ENCODE peak calls at places on chromosomes 16 and 17, in ten cellular contexts. R is A549, F is breast epithelium, Z is IMR-90, L is prostate gland, X is H1, H is testis, Q is transverse colon, D is spleen, S is uterus. P is an unnamed sample.

GRCh38 chr17:77687921-77688320 is 270.6 kb upstream of the TNRC6C start:
- DNase-seq in Z (no peak), R (no peak), F (no peak), H (no peak), S (no peak), D (no peak), Q (no peak), X (no peak), L (no peak), P (no peak)

GRCh38 chr16:15672514-15673167 is 22.6 kb downstream of the NDE1 start:
- DNase-seq in Z (peak), Q (peak), L (peak), S (peak), F (peak), R (peak), X (no peak), D (peak), H (peak), P (peak)

GRCh38 chr17:67563692-67564228 is 154.0 kb upstream of the NOL11 start:
- DNase-seq in Q (no peak), Z (no peak), S (no peak), D (no peak), X (no peak), F (no peak), R (no peak), L (no peak), H (no peak), P (no peak)

GRCh38 chr17:68382582-68383085 is 74.7 kb downstream of the WIPI1 start:
- DNase-seq in Z (no peak), D (no peak), X (no peak), H (no peak), R (no peak), L (no peak), S (no peak), F (no peak), Q (no peak), P (no peak)

GRCh38 chr17:47905221-47905733 is 9.2 kb downstream of the SP2 start:
- DNase-seq in H (peak), F (peak), Z (peak), X (no peak), R (no peak), S (peak), D (no peak), L (peak), Q (peak), P (peak)

GRCh38 chr16:23119570-23119969 is 29.7 kb downstream of the USP31 start:
- DNase-seq in L (no peak), H (no peak), D (no peak), F (no peak), X (no peak), S (no peak), Z (peak), R (no peak), Q (no peak), P (no peak)

GRCh38 chr16:414395-415169 is 10.9 kb upstream of the RAB11FIP3 start:
- DNase-seq in D (no peak), F (no peak), H (no peak), L (no peak), Z (no peak), S (no peak), R (no peak), Q (no peak), X (no peak), P (no peak)

GRCh38 chr17:33492082-33492481 is 199.0 kb upstream of the ASIC2 start:
- DNase-seq in D (no peak), F (no peak), Q (no peak), X (no peak), H (no peak), R (no peak), S (no peak), Z (no peak), L (no peak), P (no peak)

GRCh38 chr17:37570527-37571093 is 38.6 kb downstream of the SYNRG start:
- DNase-seq in L (peak), H (peak), S (no peak), F (peak), D (no peak), X (peak), Z (peak), R (peak), Q (peak), P (peak)

GRCh38 chr17:37802712-37803416 is 58.0 kb upstream of the HNF1B start:
- DNase-seq in R (no peak), Q (no peak), D (no peak), S (no peak), Z (peak), L (peak), F (no peak), H (no peak), X (no peak), P (peak)

GRCh38 chr16:81492307-81492706 is 47.7 kb downstream of the CMIP start:
- DNase-seq in R (no peak), X (no peak), D (no peak), L (no peak), S (no peak), Q (no peak), F (no peak), Z (no peak), H (no peak), P (no peak)

GRCh38 chr16:30068750-30069574 is 3.4 kb downstream of the ALDOA start:
- DNase-seq in S (no peak), Z (no peak), H (no peak), Q (peak), D (no peak), X (no peak), L (no peak), R (no peak), F (no peak), P (no peak)

GRCh38 chr16:57128787-57129389 is 36.5 kb downstream of the CPNE2 start:
- DNase-seq in D (no peak), X (no peak), Z (no peak), R (no peak), S (no peak), H (no peak), F (no peak), L (no peak), Q (no peak), P (no peak)

DNA sequence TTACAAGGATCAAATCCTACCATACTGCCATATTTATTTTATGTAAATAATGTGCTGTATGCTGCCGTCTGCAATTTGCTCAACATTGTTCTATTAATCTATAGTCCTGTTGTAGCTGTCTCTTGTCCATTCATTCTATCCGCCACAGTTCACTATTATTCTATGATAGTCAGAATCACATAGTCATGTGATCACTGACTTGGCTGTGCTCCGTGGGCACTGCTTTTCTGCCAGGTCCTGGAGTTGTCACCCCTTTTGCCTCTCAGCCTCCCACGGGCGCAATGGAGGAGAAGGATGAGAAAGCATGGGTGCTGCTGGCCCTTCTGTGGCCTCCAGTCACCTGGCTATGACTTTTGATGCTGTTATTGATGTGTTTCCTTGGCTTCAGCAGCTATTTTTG is 37.3 kb upstream of the ANKFY1 start:
- DNase-seq in R (no peak), H (no peak), X (no peak), S (no peak), D (no peak), F (no peak), L (no peak), Q (no peak), Z (no peak), P (no peak)
- TF ChIP-seq POLR2A in R (no peak), H (no peak), X (peak), S (no peak), D (no peak), F (no peak), L (no peak), Q (no peak), Z (no peak), P (no peak)

GRCh38 chr17:5583426-5584382 is 605 bp downstream of the NLRP1 start:
- DNase-seq in X (no peak), R (no peak), Q (no peak), Z (peak), H (no peak), D (peak), S (peak), F (no peak), L (no peak), P (no peak)
- TF ChIP-seq CTCF in X (no peak), R (no peak), Q (no peak), Z (no peak), H (no peak), D (no peak), S (no peak), F (no peak), L (no peak), P (no peak)

GRCh38 chr16:3143189-3143588 is 8.4 kb downstream of the ZNF213 start:
- DNase-seq in S (no peak), D (no peak), F (no peak), L (no peak), X (no peak), H (no peak), R (no peak), Q (no peak), Z (no peak), P (no peak)
- H3K4me3 ChIP-seq in S (no peak), D (no peak), F (no peak), L (no peak), X (no peak), H (no peak), R (no peak), Q (no peak), Z (no peak), P (no peak)

DNA sequence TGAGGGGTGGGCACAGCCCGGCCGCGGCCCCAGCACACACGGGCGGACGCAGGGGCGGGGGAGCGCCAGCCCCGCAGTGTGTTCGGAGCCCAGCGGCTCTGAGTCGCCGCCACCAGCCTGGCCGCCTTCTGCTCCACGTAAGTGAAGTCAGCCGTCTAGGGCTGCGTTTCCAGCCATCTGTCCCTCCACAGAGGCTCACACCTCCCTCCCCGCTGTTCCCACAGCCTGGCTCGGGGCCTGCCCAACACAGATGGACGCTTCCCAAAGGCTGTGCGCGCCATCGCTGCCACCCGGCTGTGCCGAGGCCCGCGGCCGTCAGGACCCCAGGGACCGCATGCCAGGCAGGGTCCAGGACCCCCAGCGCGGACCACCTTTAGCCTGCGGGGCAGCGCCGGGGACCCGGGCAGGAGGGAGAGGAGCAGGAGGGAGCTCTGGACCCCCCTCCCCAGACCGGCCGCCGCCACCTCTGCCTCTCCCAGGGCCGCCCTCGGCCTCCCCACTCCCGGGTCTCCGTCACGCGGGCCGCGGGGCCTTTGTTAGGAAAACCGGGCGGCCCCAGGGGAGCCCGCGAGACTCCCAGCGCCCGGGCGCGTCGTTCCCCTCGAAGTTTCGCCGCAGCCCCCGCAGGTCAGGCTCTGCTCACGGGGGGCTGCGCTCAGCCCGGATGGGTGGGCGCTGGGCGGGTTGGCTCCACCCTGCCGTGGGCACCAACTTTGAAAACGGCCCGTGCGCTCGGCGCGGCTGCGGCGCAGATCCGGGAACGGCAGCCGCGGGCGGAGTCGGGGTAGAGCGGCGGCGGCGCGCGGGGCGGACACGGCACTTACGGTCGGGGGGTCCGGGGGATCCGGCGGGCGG is 36.6 kb downstream of the CBFA2T3 start:
- DNase-seq in D (peak), X (peak), R (no peak), F (no peak), Z (no peak), S (no peak), L (no peak), Q (no peak), H (no peak), P (peak)
- TF ChIP-seq POLR2A in D (no peak), X (no peak), R (no peak), F (no peak), Z (no peak), S (no peak), L (no peak), Q (no peak), H (no peak), P (peak)

GRCh38 chr17:57606111-57606875 is 138.8 kb downstream of the CCDC182 start:
- DNase-seq in Z (no peak), X (no peak), R (no peak), F (no peak), Q (no peak), H (no peak), D (no peak), S (no peak), L (no peak), P (no peak)

GRCh38 chr17:57605734-57606105 is 139.4 kb downstream of the CCDC182 start:
- DNase-seq in L (no peak), D (no peak), X (no peak), S (no peak), F (no peak), Z (no peak), H (no peak), R (no peak), Q (no peak), P (no peak)

GRCh38 chr17:57603978-57604377 is 141.1 kb downstream of the CCDC182 start:
- DNase-seq in R (no peak), F (peak), X (no peak), S (no peak), Q (peak), Z (no peak), H (peak), L (peak), D (peak), P (peak)

GRCh38 chr17:57603541-57603940 is 141.6 kb downstream of the CCDC182 start:
- DNase-seq in L (peak), R (no peak), D (no peak), F (no peak), Q (peak), S (no peak), X (no peak), Z (no peak), H (no peak), P (no peak)

DNA sequence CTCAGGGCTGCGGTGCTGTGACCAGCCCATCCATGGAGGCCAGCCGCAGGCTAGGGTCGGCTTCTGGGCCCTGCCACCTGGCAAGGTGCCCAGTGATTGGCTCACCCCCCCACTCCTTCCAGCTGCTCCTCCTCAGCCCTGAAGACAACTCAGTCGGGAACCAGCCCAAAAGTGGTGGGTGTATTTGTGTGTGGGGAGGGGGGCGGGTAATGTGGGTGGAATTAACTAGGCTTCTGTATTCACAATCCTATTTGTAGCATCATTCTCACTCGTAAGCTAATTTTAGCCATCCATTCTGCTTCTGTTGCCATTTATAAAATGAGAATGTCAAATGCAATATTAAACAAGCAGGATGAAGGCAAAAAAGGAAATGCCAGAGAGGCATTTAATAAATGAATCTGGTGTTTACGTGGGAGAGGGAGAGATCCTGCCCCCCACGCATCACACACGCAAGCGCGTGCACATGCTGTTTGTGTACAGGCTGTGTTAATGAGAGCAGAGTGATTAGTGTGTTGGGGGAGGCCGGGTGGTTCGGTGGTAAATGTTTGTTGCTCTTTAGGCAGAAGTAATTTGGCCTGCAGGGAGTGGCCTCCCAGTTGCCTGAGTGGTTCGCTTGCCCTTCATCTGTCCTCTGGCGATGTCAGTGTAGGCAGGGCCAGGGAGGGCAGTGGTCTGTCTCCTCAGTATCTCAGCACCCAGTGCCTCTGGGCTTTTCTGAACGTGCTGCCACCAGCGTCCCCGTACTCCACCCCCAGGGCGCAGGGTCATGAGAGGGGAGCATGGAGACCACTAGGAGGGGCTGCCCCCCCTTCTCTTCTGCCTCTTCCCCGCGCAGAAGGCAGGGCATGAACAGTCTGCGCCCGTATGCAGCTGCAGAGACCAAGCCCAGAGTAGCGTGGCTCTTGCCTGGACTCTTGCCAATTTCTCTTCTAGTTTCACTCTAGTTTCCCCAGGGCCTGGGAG is 140.0 kb downstream of the CCDC182 start:
- DNase-seq in S (peak), Q (peak), X (no peak), H (peak), D (peak), Z (peak), L (peak), R (no peak), F (no peak), P (peak)
- TF ChIP-seq CTCF in S (no peak), Q (no peak), X (peak), H (no peak), D (no peak), Z (no peak), L (no peak), R (no peak), F (no peak), P (no peak)

DNA sequence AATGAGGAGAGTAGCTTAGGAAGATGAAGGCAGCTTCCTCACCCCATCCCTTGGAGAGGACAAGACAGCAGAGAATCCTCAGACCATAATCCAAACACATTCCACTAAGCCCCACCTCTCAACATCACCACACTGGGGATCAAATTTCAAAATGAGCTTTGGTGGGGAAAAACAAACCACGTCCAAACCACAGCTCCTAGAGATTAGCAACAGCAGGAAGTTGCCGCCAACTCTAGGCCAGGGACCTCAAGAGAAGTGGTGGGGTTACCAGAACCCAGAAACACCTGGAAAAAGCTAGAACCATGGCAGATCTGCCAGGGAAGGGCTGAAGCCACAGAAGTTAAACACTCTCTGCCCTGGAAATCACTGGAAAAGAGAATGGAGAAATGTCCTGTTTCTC is 571.6 kb downstream of the HS3ST4 start:
- DNase-seq in Q (no peak), H (no peak), D (no peak), R (no peak), X (no peak), Z (no peak), S (no peak), L (no peak), F (no peak), P (no peak)
- H3K4me3 ChIP-seq in Q (no peak), H (no peak), D (no peak), R (no peak), X (no peak), Z (no peak), S (no peak), L (no peak), F (no peak), P (no peak)

GRCh38 chr17:30588798-30589247 is 111.6 kb downstream of the GOSR1 start:
- DNase-seq in F (no peak), H (no peak), D (no peak), S (no peak), Z (no peak), L (no peak), X (no peak), Q (no peak), R (no peak), P (no peak)
- TF ChIP-seq POLR2A in F (no peak), H (no peak), D (no peak), S (no peak), Z (no peak), L (no peak), X (no peak), Q (no peak), R (no peak), P (no peak)

DNA sequence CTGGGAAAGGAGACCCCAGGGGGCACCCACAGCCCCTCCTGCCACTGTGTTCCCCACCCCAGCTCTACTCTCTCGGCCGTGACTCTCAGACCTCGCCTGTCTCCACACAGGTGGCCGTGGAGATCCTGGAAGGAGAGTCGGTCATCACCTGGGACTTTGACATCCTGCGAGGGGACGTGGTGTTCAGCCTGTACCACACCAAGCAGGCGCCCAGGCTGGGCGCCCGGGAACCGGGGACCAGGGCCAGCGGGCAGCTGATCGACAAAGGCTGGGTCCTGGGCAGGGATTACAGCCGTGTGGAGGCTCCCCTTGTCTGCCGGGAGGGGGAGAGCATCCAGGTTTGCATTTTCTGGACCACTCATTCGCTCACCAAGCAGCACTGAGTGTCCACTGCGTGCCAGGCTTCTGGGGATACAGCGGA is 25.4 kb downstream of the NAGPA start:
- DNase-seq in R (no peak), L (no peak), D (no peak), Q (no peak), H (no peak), F (no peak), Z (no peak), X (no peak), S (no peak), P (no peak)
- TF ChIP-seq CTCF in R (no peak), L (no peak), D (no peak), Q (no peak), H (no peak), F (no peak), Z (no peak), X (no peak), S (no peak), P (no peak)

DNA sequence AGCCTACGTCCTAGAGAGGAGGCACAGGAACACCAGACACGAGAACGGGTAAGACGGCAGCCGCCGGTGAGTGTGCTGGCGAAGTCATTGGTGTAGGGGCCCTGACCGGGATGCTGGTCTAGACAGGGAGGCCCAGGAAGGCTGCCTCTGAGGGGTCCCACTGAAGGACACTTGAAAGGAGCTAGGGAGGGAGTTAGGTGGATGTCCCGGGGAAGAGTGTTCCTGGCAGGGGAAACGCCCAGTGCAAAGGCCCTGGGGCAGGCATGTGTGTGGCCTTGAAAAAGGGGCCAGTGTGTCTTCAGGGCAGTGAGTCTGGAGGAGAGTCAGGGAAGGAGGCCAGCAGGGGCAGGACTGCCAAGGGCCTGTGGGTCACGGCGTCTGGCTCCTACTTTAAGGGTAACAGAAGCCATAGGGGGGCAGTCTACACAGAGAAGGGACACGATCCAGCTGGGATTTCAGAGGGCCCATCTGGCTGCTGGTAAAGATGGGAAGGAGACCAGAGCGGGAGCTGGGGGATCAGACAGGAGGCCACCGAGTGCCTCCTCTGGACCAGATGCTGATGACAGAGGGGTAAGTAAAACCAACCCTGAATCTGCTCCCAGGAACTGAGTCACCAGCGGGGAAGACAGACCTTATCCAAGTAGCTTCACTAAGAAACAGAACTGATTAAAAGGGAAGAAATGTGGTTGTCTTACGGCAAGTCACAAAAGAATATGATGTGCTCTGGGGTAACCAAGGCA is 115.9 kb downstream of the LITAF start:
- DNase-seq in H (no peak), X (no peak), F (no peak), Z (peak), R (no peak), D (no peak), S (no peak), L (no peak), Q (no peak), P (no peak)
- H3K4me3 ChIP-seq in H (no peak), X (no peak), F (no peak), Z (no peak), R (no peak), D (no peak), S (no peak), L (no peak), Q (no peak), P (no peak)

P was measured in body of pancreas.